ENCODE peak calls at places on chromosomes 7 and 10, in four cellular contexts. Z is GM23338, H is bronchial epithelial cell, E is AG09319. D is an unnamed sample.

GRCh38 chr10:87734987-87735827 is 75.5 kb downstream of the PAPSS2 start:
- DNase-seq in Z (peak; percentile 95), H (peak; percentile 25), E (peak; percentile 15), D (peak; percentile 61)

GRCh38 chr7:43902542-43903054 is 3.8 kb downstream of the URGCP start:
- DNase-seq in Z (no peak), H (peak; percentile 47), E (no peak), D (no peak)

GRCh38 chr7:22884911-22885823 is 62.5 kb upstream of the TOMM7 start:
- DNase-seq in Z (no peak), H (no peak), E (no peak), D (no peak)

GRCh38 chr10:118775478-118775877 is 20.7 kb upstream of the CACUL1 start:
- DNase-seq in Z (no peak), H (no peak), E (no peak), D (no peak)

GRCh38 chr10:86635402-86635801 is 18.9 kb upstream of the OPN4 start:
- DNase-seq in Z (no peak), H (peak; percentile 80), E (peak; percentile 28), D (peak; percentile 88)

GRCh38 chr7:50121269-50121668 is 28.2 kb upstream of the ZPBP start:
- DNase-seq in Z (no peak), H (no peak), E (no peak), D (no peak)

GRCh38 chr10:8054498-8055407 is at the start of gene GATA3:
- DNase-seq in Z (peak; percentile 87), H (no peak), E (no peak), D (peak; percentile 55)

GRCh38 chr10:58275261-58275660 is 6.3 kb downstream of the CISD1 start:
- DNase-seq in Z (no peak), H (no peak), E (no peak), D (no peak)

GRCh38 chr10:132554991-132555647 is 17.5 kb downstream of the INPP5A start:
- DNase-seq in Z (no peak), H (no peak), E (no peak), D (no peak)

GRCh38 chr7:1526271-1526754 is 4.2 kb upstream of the MAFK start:
- DNase-seq in Z (no peak), H (no peak), E (no peak), D (no peak)

GRCh38 chr10:129927351-129928120 is 36.5 kb downstream of the EBF3 start:
- DNase-seq in Z (no peak), H (no peak), E (no peak), D (no peak)

GRCh38 chr7:33157781-33158180 is 28.4 kb downstream of the BBS9 start:
- DNase-seq in Z (no peak), H (no peak), E (peak; percentile 53), D (no peak)

GRCh38 chr10:90432891-90433290 is 424.9 kb downstream of the HTR7 start:
- DNase-seq in Z (no peak), H (no peak), E (no peak), D (no peak)

GRCh38 chr10:34666008-34666700 is 148.9 kb downstream of the PARD3 start:
- DNase-seq in Z (peak; percentile 65), H (peak; percentile 91), E (peak; percentile 82), D (peak; percentile 70)

GRCh38 chr7:125444864-125445263 is 515.2 kb upstream of the POT1 start:
- DNase-seq in Z (no peak), H (peak; percentile 38), E (no peak), D (no peak)

GRCh38 chr10:89693176-89693575 is 8.2 kb upstream of the KIF20B start:
- DNase-seq in Z (no peak), H (no peak), E (no peak), D (no peak)

GRCh38 chr7:22726849-22727792 is at the start of gene IL6:
- DNase-seq in Z (peak; percentile 61), H (peak; percentile 84), E (peak; percentile 94), D (peak; percentile 58)

GRCh38 chr10:11560076-11560709 is 51.3 kb downstream of the USP6NL start:
- DNase-seq in Z (no peak), H (no peak), E (no peak), D (no peak)

GRCh38 chr10:126212653-126213052 is 175.6 kb downstream of the ADAM12 start:
- DNase-seq in Z (no peak), H (peak; percentile 13), E (no peak), D (no peak)

GRCh38 chr7:107045980-107046379 is 1.5 kb downstream of the PRKAR2B start:
- DNase-seq in Z (no peak), H (no peak), E (peak; percentile 54), D (no peak)

GRCh38 chr10:44161196-44161595 is 223.7 kb downstream of the CXCL12 start:
- DNase-seq in Z (no peak), H (no peak), E (no peak), D (no peak)

GRCh38 chr10:3294919-3295318 is 122.3 kb upstream of the PITRM1 start:
- DNase-seq in Z (no peak), H (no peak), E (no peak), D (no peak)

GRCh38 chr7:80150621-80151273 is 16.1 kb downstream of the GNAI1 start:
- DNase-seq in Z (no peak), H (peak; percentile 99), E (peak; percentile 28), D (peak; percentile 68)

GRCh38 chr7:47677093-47677492 is 95.2 kb upstream of the TNS3 start:
- DNase-seq in Z (no peak), H (no peak), E (no peak), D (no peak)

GRCh38 chr7:103660455-103661371 is 214.7 kb upstream of the SLC26A5 start:
- DNase-seq in Z (no peak), H (peak; percentile 88), E (no peak), D (peak; percentile 42)

GRCh38 chr7:27901028-27901760 is 161.2 kb downstream of the TAX1BP1 start:
- DNase-seq in Z (no peak), H (peak; percentile 63), E (no peak), D (no peak)

GRCh38 chr7:20021834-20022233 is 195.3 kb downstream of the MACC1 start:
- DNase-seq in Z (no peak), H (no peak), E (no peak), D (no peak)

GRCh38 chr7:90761584-90761983 is 165.5 kb downstream of the CDK14 start:
- DNase-seq in Z (no peak), H (no peak), E (no peak), D (no peak)

GRCh38 chr10:100516847-100517246 is 2.8 kb downstream of the SEC31B start:
- DNase-seq in Z (peak; percentile 64), H (no peak), E (no peak), D (no peak)

GRCh38 chr7:137328389-137329120 is 15.0 kb downstream of the PTN start:
- DNase-seq in Z (no peak), H (no peak), E (peak; percentile 29), D (no peak)

GRCh38 chr10:794382-794956 is 105.0 kb upstream of the DIP2C start:
- DNase-seq in Z (peak; percentile 58), H (no peak), E (no peak), D (no peak)

GRCh38 chr10:22505923-22506685 is 160.8 kb downstream of the SPAG6 start:
- DNase-seq in Z (no peak), H (no peak), E (no peak), D (no peak)

GRCh38 chr7:111560773-111561658 is 1.3 kb downstream of the IMMP2L start:
- DNase-seq in Z (peak; percentile 78), H (peak; percentile 68), E (no peak), D (peak; percentile 23)

GRCh38 chr7:5780801-5781496 is 514 bp downstream of the RNF216 start:
- DNase-seq in Z (peak; percentile 37), H (no peak), E (no peak), D (peak; percentile 38)

GRCh38 chr10:132417249-132417878 is 20.4 kb downstream of the PWWP2B start:
- DNase-seq in Z (no peak), H (no peak), E (no peak), D (no peak)

DNA sequence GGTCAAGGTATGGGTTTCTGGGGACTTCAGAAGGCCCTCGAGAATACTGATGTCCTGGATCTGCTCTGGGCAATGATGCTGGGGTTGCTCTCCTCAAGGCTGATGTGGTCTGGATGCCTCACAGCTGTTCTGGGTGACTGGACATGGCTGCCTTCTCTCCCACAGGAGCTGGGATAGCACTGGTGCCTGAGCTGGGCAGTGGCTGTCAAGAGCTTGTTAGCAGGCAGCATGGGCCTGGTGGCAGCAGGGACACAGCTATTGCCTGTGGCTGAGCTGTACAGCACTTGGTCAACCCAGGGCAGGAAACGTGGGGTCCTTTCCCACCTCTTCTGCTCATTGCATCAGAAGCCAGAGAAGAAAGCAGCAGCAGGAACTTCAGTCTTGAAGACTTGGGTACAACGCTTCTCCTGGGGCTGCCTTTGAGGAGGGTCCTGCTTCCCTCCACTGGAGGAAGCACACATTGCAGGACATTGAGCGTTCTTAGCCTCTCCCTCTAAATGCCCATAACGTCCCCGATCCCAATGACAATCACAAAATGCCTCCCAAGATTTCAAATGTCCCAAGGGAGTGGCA is 13.0 kb downstream of the ADCYAP1R1 start:
- DNase-seq in Z (peak; percentile 44), H (no peak), E (no peak), D (no peak)
- TF ChIP-seq CTCF in Z (no peak), H (no peak), E (no peak), D (no peak)

GRCh38 chr7:24715171-24715570 is 42.1 kb downstream of the GSDME start:
- DNase-seq in Z (no peak), H (no peak), E (no peak), D (no peak)
- TF ChIP-seq CTCF in Z (no peak), H (no peak), E (no peak), D (no peak)

DNA sequence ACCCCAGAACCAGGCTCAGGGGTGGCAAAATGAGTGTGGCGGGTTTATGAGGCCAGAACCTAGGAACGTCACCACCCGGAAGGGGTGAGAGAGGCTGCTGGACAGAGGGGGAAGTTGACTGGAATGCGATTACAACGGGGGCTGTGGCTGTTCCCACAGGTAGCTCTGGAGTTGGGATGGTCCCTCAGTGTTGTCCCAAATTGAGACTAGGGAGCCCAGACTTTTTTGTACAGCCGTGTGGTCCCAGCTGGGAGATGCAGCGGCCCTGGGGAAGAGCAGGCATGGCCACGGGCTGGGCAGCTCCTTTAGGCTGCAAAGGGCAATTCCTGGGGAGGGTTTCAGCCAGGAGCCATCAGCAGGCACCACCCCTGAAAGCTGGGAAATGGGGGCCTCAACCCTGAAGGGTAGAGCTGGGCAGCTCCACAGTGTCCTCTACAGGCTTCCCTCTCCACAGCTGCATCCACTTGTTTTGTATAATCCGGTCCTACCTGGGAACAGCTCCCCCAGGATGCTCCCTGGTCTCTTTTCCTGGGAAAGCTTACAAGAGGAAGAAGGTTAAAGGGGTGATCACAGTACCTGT is 11.0 kb upstream of the GDF10 start:
- DNase-seq in Z (no peak), H (no peak), E (no peak), D (no peak)
- TF ChIP-seq CTCF in Z (no peak), H (no peak), E (no peak), D (no peak)

GRCh38 chr7:145398758-145399157 is 562.9 kb upstream of the TPK1 start:
- DNase-seq in Z (no peak), H (no peak), E (no peak), D (no peak)
- TF ChIP-seq CTCF in Z (no peak), H (no peak), E (no peak), D (no peak)

GRCh38 chr10:24928163-24928562 is 24.2 kb downstream of the PRTFDC1 start:
- DNase-seq in Z (no peak), H (no peak), E (no peak), D (no peak)
- TF ChIP-seq CTCF in Z (no peak), H (no peak), E (no peak), D (no peak)